ENCODE peak calls at places on chromosomes 11 and 22, in four cellular contexts. One of them, this sample, is unnamed.

GRCh38 chr11:1727861-1728260 is 22.5 kb downstream of the IFITM10 start:
- DNase-seq in HepG2: no peak
- DNase-seq in GM12878: no peak
- DNase-seq in K562: no peak
- DNase-seq in this sample: no peak

GRCh38 chr11:111733009-111733408 is 33.2 kb downstream of the PPP2R1B start:
- DNase-seq in GM12878: no peak
- DNase-seq in K562: no peak
- DNase-seq in HepG2: no peak
- DNase-seq in this sample: no peak

GRCh38 chr11:68505596-68505995 is 45.0 kb downstream of the PPP6R3 start:
- DNase-seq in HepG2: no peak
- DNase-seq in GM12878: no peak
- DNase-seq in K562: no peak
- DNase-seq in this sample: no peak

GRCh38 chr11:20397281-20397680 is 9.8 kb downstream of the PRMT3 start:
- DNase-seq in K562: peak
- DNase-seq in HepG2: peak
- DNase-seq in GM12878: no peak
- DNase-seq in this sample: peak

GRCh38 chr11:115920841-115921480 is 416.7 kb upstream of the CADM1 start:
- DNase-seq in HepG2: no peak
- DNase-seq in GM12878: no peak
- DNase-seq in K562: no peak
- DNase-seq in this sample: no peak

GRCh38 chr11:2582958-2583604 is 116.7 kb downstream of the KCNQ1OT1 start:
- DNase-seq in HepG2: no peak
- DNase-seq in K562: no peak
- DNase-seq in GM12878: no peak
- DNase-seq in this sample: no peak

GRCh38 chr11:12216100-12216499 is 105.7 kb downstream of the MICAL2 start:
- DNase-seq in K562: no peak
- DNase-seq in GM12878: no peak
- DNase-seq in HepG2: no peak
- DNase-seq in this sample: no peak

GRCh38 chr22:38802671-38803121 is 8.8 kb upstream of the DNAL4 start:
- DNase-seq in GM12878: no peak
- DNase-seq in HepG2: peak
- DNase-seq in K562: no peak
- DNase-seq in this sample: no peak

GRCh38 chr22:35981900-35982299 is 46.7 kb downstream of the RBFOX2 start:
- DNase-seq in HepG2: no peak
- DNase-seq in K562: no peak
- DNase-seq in GM12878: no peak
- DNase-seq in this sample: no peak

GRCh38 chr11:33017478-33017877 is 1.8 kb downstream of the DEPDC7 start:
- DNase-seq in GM12878: no peak
- DNase-seq in HepG2: peak
- DNase-seq in K562: no peak
- DNase-seq in this sample: no peak

GRCh38 chr11:33734441-33735165 is 1.6 kb downstream of the CD59 start:
- DNase-seq in HepG2: no peak
- DNase-seq in GM12878: no peak
- DNase-seq in K562: no peak
- DNase-seq in this sample: no peak

GRCh38 chr11:117075186-117075585 is 23.0 kb downstream of the SIK3 start:
- DNase-seq in GM12878: no peak
- DNase-seq in K562: no peak
- DNase-seq in HepG2: no peak
- DNase-seq in this sample: no peak
- TF ChIP-seq SP1 in GM12878: no peak
- TF ChIP-seq SP1 in K562: no peak
- TF ChIP-seq SP1 in HepG2: no peak
- TF ChIP-seq SP1 in this sample: no peak

DNA sequence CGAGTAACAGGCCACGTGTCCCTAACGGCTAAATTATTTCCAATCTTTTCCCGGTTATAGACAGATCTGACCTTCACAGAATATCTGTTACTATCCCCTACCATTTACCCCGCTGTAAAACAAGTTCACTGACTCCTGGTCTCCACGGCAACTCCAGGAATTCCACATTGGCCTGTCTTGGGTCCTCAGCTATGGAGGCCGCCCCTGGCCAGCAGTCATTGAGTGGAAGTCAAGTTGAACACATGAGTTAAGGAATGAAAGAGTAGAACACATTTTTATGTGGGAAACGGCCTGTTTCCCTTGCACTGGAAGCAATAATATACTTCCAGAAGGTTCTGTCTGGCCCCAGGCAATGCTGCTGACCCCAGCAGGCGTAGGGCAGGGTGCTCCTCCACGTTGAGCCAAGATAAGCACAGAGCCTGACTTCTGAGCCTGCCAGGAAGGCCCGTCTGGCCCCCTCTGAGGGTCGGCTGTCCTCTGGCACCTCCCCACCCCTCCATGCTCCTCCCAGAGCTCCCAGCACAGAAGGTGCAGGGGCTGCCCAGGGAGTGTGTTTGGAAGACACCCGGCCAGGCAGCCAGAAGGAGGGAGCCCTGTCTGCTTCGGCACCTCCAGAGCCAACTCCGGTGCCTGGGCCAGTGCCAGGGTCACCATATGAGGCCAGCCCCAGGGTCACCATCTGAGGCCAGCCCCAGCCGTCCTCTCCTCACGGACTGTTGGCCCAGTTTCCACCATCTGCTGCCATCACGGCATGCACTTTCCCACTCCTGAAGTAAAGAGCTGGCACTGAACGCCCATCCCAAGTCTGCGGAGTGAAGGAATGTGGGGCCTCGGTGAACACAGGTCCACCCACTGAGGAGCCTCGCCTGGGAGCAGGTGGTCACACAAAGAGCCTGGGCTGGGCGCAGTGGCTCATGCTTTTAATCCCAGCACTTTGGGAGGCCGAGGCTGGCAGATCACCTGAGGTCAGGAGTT is 813.2 kb downstream of the BRD1 start:
- DNase-seq in HepG2: no peak
- DNase-seq in K562: no peak
- DNase-seq in GM12878: no peak
- DNase-seq in this sample: no peak
- TF ChIP-seq BHLHE40 in HepG2: no peak
- TF ChIP-seq BHLHE40 in K562: no peak
- TF ChIP-seq BHLHE40 in GM12878: no peak
- TF ChIP-seq BHLHE40 in this sample: no peak

GRCh38 chr11:8812438-8812837 is 98.6 kb upstream of the AKIP1 start:
- DNase-seq in GM12878: no peak
- DNase-seq in HepG2: peak
- DNase-seq in K562: no peak
- DNase-seq in this sample: no peak
- TF ChIP-seq TARDBP in GM12878: no peak
- TF ChIP-seq TARDBP in HepG2: no peak
- TF ChIP-seq TARDBP in K562: no peak
- TF ChIP-seq TARDBP in this sample: no peak

GRCh38 chr22:48334971-48335370 is 1492.7 kb downstream of the BRD1 start:
- DNase-seq in HepG2: no peak
- DNase-seq in GM12878: no peak
- DNase-seq in K562: no peak
- DNase-seq in this sample: no peak

GRCh38 chr22:48335442-48336139 is 1492.1 kb downstream of the BRD1 start:
- DNase-seq in GM12878: no peak
- DNase-seq in HepG2: no peak
- DNase-seq in K562: no peak
- DNase-seq in this sample: no peak

GRCh38 chr22:48333816-48334735 is 1493.6 kb downstream of the BRD1 start:
- DNase-seq in K562: no peak
- DNase-seq in HepG2: no peak
- DNase-seq in GM12878: no peak
- DNase-seq in this sample: no peak

GRCh38 chr22:48337957-48338792 is 1489.5 kb downstream of the BRD1 start:
- DNase-seq in K562: no peak
- DNase-seq in GM12878: no peak
- DNase-seq in HepG2: no peak
- DNase-seq in this sample: no peak

GRCh38 chr22:48336339-48337060 is 1491.2 kb downstream of the BRD1 start:
- DNase-seq in K562: no peak
- DNase-seq in GM12878: no peak
- DNase-seq in HepG2: no peak
- DNase-seq in this sample: no peak
- TF ChIP-seq SP1 in K562: no peak
- TF ChIP-seq SP1 in GM12878: no peak
- TF ChIP-seq SP1 in HepG2: no peak
- TF ChIP-seq SP1 in this sample: no peak

GRCh38 chr11:44766972-44767278 is 40.2 kb downstream of the TSPAN18 start:
- DNase-seq in GM12878: no peak
- DNase-seq in HepG2: no peak
- DNase-seq in K562: no peak
- DNase-seq in this sample: no peak
- TF ChIP-seq BHLHE40 in GM12878: no peak
- TF ChIP-seq BHLHE40 in HepG2: no peak
- TF ChIP-seq BHLHE40 in K562: no peak
- TF ChIP-seq BHLHE40 in this sample: no peak

DNA sequence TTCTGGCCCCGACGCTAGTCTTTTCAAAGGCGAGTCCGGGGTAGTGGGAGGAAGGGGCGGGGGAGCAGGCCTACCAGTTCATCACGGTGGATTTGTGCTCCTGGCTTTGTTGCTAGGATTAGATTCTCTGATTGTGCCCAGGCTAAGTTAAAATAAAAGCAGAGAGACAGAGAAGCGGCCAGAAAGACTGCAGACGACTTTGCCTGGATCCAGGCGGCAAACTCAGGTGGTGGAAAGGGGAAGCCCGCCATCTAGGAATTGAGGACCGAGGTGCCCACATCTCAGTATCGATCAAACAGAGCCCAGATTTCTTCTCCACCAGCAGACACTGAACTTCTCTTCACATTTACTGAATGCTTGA is 2.6 kb downstream of the FAT3 start:
- DNase-seq in HepG2: no peak
- DNase-seq in GM12878: no peak
- DNase-seq in K562: no peak
- DNase-seq in this sample: peak
- TF ChIP-seq TARDBP in HepG2: no peak
- TF ChIP-seq TARDBP in GM12878: no peak
- TF ChIP-seq TARDBP in K562: no peak
- TF ChIP-seq TARDBP in this sample: no peak

DNA sequence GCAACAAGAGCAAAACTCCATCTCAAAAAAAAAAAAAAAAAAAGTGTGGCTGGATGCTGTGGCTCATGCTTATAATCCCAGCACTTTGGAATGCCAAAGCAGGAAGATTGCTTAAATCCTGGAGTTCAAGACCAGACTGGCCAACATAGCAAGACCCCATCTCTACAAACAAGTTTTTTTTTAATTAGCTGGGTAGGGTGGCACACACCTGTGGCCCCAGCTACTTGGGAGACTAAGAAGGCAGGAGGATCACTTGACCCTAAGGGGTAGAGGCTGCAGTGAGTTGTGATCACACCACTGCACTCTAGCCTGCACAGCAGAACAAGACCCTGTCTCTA is 19.0 kb upstream of the FEZ1 start:
- DNase-seq in K562: no peak
- DNase-seq in GM12878: no peak
- DNase-seq in HepG2: no peak
- DNase-seq in this sample: no peak
- TF ChIP-seq SP1 in K562: no peak
- TF ChIP-seq SP1 in GM12878: no peak
- TF ChIP-seq SP1 in HepG2: no peak
- TF ChIP-seq SP1 in this sample: no peak

DNA sequence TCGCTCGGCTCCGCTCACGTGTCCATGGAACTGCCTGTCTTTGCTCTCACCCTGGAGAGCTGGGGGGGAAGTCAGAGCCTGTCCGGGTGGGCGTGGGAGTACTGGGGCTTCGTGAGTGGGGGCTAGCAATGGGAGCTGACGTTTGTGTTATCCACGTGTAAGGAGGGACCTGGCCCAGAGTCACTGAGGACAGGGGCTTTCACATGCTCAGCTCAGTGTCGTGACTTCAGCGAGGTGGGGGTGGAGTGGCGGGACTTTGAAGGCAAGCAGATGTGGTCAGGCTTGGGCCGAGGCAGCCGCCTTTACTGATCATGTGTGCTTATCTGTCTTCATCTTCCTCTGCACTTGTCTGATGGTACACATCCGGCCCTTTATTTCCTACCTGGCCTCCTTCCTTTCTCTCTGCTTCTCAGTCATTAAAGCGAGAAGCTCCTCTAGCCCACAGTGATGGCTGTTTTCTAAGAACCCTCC is 113.1 kb upstream of the NNMT start:
- DNase-seq in HepG2: no peak
- DNase-seq in K562: peak
- DNase-seq in GM12878: no peak
- DNase-seq in this sample: no peak
- TF ChIP-seq BHLHE40 in HepG2: no peak
- TF ChIP-seq BHLHE40 in K562: no peak
- TF ChIP-seq BHLHE40 in GM12878: no peak
- TF ChIP-seq BHLHE40 in this sample: no peak

GRCh38 chr11:76526878-76527277 is 82.1 kb downstream of the EMSY start:
- DNase-seq in GM12878: no peak
- DNase-seq in K562: no peak
- DNase-seq in HepG2: peak
- DNase-seq in this sample: no peak

GRCh38 chr11:76523786-76524436 is 79.1 kb downstream of the EMSY start:
- DNase-seq in K562: no peak
- DNase-seq in HepG2: peak
- DNase-seq in GM12878: no peak
- DNase-seq in this sample: no peak

GRCh38 chr11:76523147-76523546 is 78.3 kb downstream of the EMSY start:
- DNase-seq in HepG2: peak
- DNase-seq in K562: no peak
- DNase-seq in GM12878: no peak
- DNase-seq in this sample: peak

GRCh38 chr11:76524461-76524860 is 79.6 kb downstream of the EMSY start:
- DNase-seq in HepG2: peak
- DNase-seq in K562: no peak
- DNase-seq in GM12878: no peak
- DNase-seq in this sample: no peak

GRCh38 chr11:76524919-76525318 is 80.1 kb downstream of the EMSY start:
- DNase-seq in GM12878: no peak
- DNase-seq in HepG2: peak
- DNase-seq in K562: no peak
- DNase-seq in this sample: no peak
- TF ChIP-seq TARDBP in GM12878: no peak
- TF ChIP-seq TARDBP in HepG2: no peak
- TF ChIP-seq TARDBP in K562: no peak
- TF ChIP-seq TARDBP in this sample: no peak